ENCODE peak calls at places on chromosome X, in four cellular contexts. B, T, Z and C are unnamed samples.

GRCh38 chrX:85159644-85160043 is 83.9 kb downstream of the SATL1 start:
- DNase-seq in T (no peak), B (no peak), Z (no peak), C (no peak)

GRCh38 chrX:107736781-107737531 is 38.6 kb downstream of the TSC22D3 start:
- DNase-seq in Z (no peak), T (peak), B (no peak), C (no peak)

GRCh38 chrX:141732031-141732430 is 33.5 kb upstream of the SPANXD start:
- DNase-seq in T (no peak), Z (no peak), B (no peak), C (no peak)

GRCh38 chrX:13200398-13200797 is 119.5 kb downstream of the ATXN3L start:
- DNase-seq in T (no peak), B (no peak), Z (no peak), C (no peak)

GRCh38 chrX:41616255-41616654 is 72.5 kb upstream of the GPR34 start:
- DNase-seq in T (no peak), Z (no peak), B (no peak), C (no peak)

GRCh38 chrX:103453655-103454054 is 65.6 kb downstream of the RAB40A start:
- DNase-seq in B (no peak), T (peak), Z (no peak), C (no peak)

GRCh38 chrX:136906921-136907510 is 26.5 kb upstream of the RBMX start:
- DNase-seq in Z (no peak), B (no peak), T (no peak), C (no peak)

GRCh38 chrX:107825698-107826285 is at the start of gene MID2:
- DNase-seq in T (peak), B (no peak), Z (peak), C (no peak)

GRCh38 chrX:103503163-103503852 is 16.0 kb downstream of the RAB40A start:
- DNase-seq in B (no peak), T (peak), Z (no peak), C (no peak)

GRCh38 chrX:318739-319578 is at the start of gene GTPBP6:
- DNase-seq in B (peak), Z (peak), T (peak), C (peak)
- TF ChIP-seq CTCF in B (peak), Z (no peak), T (peak), C (no peak)

DNA sequence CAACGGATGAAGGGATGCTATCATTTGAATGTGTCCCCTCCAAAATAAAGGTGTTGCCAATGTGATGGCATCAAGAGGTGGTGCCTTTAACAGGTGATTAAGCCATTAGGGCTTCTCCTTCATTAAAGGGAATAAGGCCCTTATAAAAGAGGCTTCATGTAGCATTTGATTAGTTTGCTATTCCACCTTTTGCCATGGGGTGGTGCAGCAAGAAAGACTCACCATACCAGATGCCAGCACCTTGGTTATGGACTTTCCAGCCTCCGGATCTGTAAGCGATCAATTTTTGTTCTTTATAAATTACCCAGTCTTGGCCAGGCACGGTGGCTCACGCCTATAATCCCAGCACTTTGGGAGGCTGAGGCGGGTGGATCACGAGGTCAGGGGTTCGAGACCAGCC is 7.9 kb upstream of the SLC25A43 start:
- DNase-seq in B (no peak), Z (no peak), T (peak), C (no peak)
- TF ChIP-seq CTCF in B (no peak), Z (no peak), T (peak), C (no peak)

GRCh38 chrX:83997781-83998180 is 136.8 kb downstream of the CYLC1 start:
- DNase-seq in B (no peak), Z (no peak), T (no peak), C (no peak)
- TF ChIP-seq CTCF in B (no peak), Z (no peak), T (no peak), C (no peak)

GRCh38 chrX:93591398-93591797 is 82.0 kb downstream of the NAP1L3 start:
- DNase-seq in T (no peak), Z (no peak), B (no peak), C (no peak)
- TF ChIP-seq CTCF in T (no peak), Z (no peak), B (no peak), C (peak)

DNA sequence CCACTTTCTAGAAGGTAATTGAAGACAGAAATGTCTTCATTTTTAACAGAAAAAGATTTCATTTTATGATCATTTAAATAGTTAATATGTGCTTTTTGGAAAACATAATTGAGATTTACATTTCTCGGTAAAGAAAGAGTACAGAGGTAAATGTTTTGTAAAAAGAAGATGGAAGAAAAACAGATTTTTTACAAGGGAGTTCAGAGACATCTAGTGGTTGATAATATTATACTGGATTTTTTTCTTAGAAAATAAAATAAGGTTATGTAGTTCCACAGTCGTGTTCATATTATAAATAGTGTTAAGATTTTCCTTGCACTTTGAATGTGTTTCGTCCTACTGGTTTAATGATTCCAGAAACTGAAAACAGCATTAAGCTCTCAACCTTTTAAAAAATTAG is 60.6 kb downstream of the SMARCA1 start:
- DNase-seq in Z (no peak), T (no peak), B (no peak), C (no peak)
- TF ChIP-seq CTCF in Z (no peak), T (no peak), B (peak), C (peak)

GRCh38 chrX:76555816-76556215 is 128.3 kb downstream of the MAGEE1 start:
- DNase-seq in Z (no peak), B (no peak), T (peak), C (no peak)
- TF ChIP-seq CTCF in Z (no peak), B (no peak), T (peak), C (peak)

GRCh38 chrX:109632906-109633504 is 8.0 kb upstream of the KCNE5 start:
- DNase-seq in B (no peak), T (no peak), Z (no peak), C (no peak)
- TF ChIP-seq CTCF in B (peak), T (peak), Z (no peak), C (peak)

GRCh38 chrX:30246769-30247489 is at the start of gene MAGEB1:
- DNase-seq in Z (no peak), B (no peak), T (no peak), C (no peak)
- TF ChIP-seq CTCF in Z (no peak), B (no peak), T (no peak), C (no peak)

GRCh38 chrX:147803948-147804347 is 107.8 kb upstream of the FMR1 start:
- DNase-seq in T (peak), B (no peak), Z (no peak), C (no peak)
- TF ChIP-seq CTCF in T (no peak), B (peak), Z (no peak), C (no peak)

GRCh38 chrX:2705036-2705435 is 13.9 kb downstream of the CD99 start:
- DNase-seq in Z (no peak), B (no peak), T (peak), C (no peak)

GRCh38 chrX:2700405-2701320 is 9.6 kb downstream of the CD99 start:
- DNase-seq in B (no peak), Z (no peak), T (no peak), C (no peak)

GRCh38 chrX:2705461-2705860 is 14.4 kb downstream of the CD99 start:
- DNase-seq in Z (no peak), B (no peak), T (no peak), C (no peak)

GRCh38 chrX:2701600-2701999 is 10.5 kb downstream of the CD99 start:
- DNase-seq in T (no peak), B (no peak), Z (no peak), C (no peak)

DNA sequence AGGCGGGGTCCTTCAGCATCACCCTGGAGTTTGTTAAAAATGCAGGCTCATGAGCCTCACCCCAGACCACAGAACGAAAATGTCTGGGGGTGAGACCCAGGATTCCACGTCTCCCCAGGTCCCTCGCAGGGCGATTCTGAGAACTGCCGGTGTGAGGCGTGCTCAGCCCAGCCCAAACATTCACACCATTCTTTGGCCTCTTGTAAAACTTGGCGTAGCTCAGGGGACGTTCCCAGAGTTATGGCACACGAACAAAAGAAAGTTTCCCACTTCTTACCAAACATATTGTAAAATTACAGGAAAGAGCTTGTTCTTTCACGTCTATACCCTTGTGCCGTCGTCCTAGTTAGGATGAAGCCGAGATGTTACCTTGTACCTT is 12.9 kb downstream of the CD99 start:
- DNase-seq in B (no peak), Z (no peak), T (peak), C (no peak)
- TF ChIP-seq CTCF in B (no peak), Z (no peak), T (peak), C (no peak)